ENCODE peak calls at places on chromosome 13, in nine cellular contexts. One of them, this sample, is unnamed.

GRCh38 chr13:71244181-71244580 is 622.8 kb downstream of the DACH1 start:
- DNase-seq in GDM1: no peak
- DNase-seq in mesendoderm: no peak
- DNase-seq in mammary epithelial cell: no peak
- DNase-seq in NCI-H524: no peak
- DNase-seq in esophagus muscularis mucosa: no peak
- DNase-seq in activated CD8-positive, alpha-beta T cell treated with anti-CD3 and anti-CD28 coated beads for 36 hours: no peak
- DNase-seq in AG08395: no peak
- DNase-seq in 8988T: no peak
- DNase-seq in this sample: no peak

GRCh38 chr13:113769881-113770280 is 10.9 kb downstream of the TMEM255B start:
- DNase-seq in GDM1: no peak
- DNase-seq in mesendoderm: no peak
- DNase-seq in mammary epithelial cell: no peak
- DNase-seq in NCI-H524: no peak
- DNase-seq in esophagus muscularis mucosa: no peak
- DNase-seq in activated CD8-positive, alpha-beta T cell treated with anti-CD3 and anti-CD28 coated beads for 36 hours: no peak
- DNase-seq in AG08395: no peak
- DNase-seq in 8988T: no peak
- DNase-seq in this sample: no peak

GRCh38 chr13:105008606-105009005 is 1526.9 kb downstream of the EFNB2 start:
- DNase-seq in GDM1: no peak
- DNase-seq in mesendoderm: no peak
- DNase-seq in mammary epithelial cell: no peak
- DNase-seq in NCI-H524: no peak
- DNase-seq in esophagus muscularis mucosa: no peak
- DNase-seq in activated CD8-positive, alpha-beta T cell treated with anti-CD3 and anti-CD28 coated beads for 36 hours: no peak
- DNase-seq in AG08395: no peak
- DNase-seq in 8988T: no peak
- DNase-seq in this sample: no peak

GRCh38 chr13:25267715-25268114 is 19.6 kb downstream of the MTMR6 start:
- DNase-seq in GDM1: no peak
- DNase-seq in mesendoderm: no peak
- DNase-seq in mammary epithelial cell: no peak
- DNase-seq in NCI-H524: peak
- DNase-seq in esophagus muscularis mucosa: no peak
- DNase-seq in activated CD8-positive, alpha-beta T cell treated with anti-CD3 and anti-CD28 coated beads for 36 hours: no peak
- DNase-seq in AG08395: no peak
- DNase-seq in 8988T: no peak
- DNase-seq in this sample: no peak

GRCh38 chr13:44104969-44105368 is 225.3 kb downstream of the LACC1 start:
- DNase-seq in GDM1: no peak
- DNase-seq in mesendoderm: peak
- DNase-seq in mammary epithelial cell: no peak
- DNase-seq in NCI-H524: no peak
- DNase-seq in esophagus muscularis mucosa: peak
- DNase-seq in activated CD8-positive, alpha-beta T cell treated with anti-CD3 and anti-CD28 coated beads for 36 hours: no peak
- DNase-seq in AG08395: no peak
- DNase-seq in 8988T: no peak
- DNase-seq in this sample: no peak

GRCh38 chr13:46010148-46010547 is 42.4 kb downstream of the ZC3H13 start:
- DNase-seq in GDM1: no peak
- DNase-seq in mesendoderm: peak
- DNase-seq in mammary epithelial cell: no peak
- DNase-seq in NCI-H524: no peak
- DNase-seq in esophagus muscularis mucosa: no peak
- DNase-seq in activated CD8-positive, alpha-beta T cell treated with anti-CD3 and anti-CD28 coated beads for 36 hours: no peak
- DNase-seq in AG08395: peak
- DNase-seq in 8988T: no peak
- DNase-seq in this sample: peak

GRCh38 chr13:104008571-104009435 is 942.6 kb upstream of the SLC10A2 start:
- DNase-seq in GDM1: no peak
- DNase-seq in mesendoderm: no peak
- DNase-seq in mammary epithelial cell: peak
- DNase-seq in NCI-H524: no peak
- DNase-seq in esophagus muscularis mucosa: no peak
- DNase-seq in activated CD8-positive, alpha-beta T cell treated with anti-CD3 and anti-CD28 coated beads for 36 hours: no peak
- DNase-seq in AG08395: no peak
- DNase-seq in 8988T: no peak
- DNase-seq in this sample: no peak

GRCh38 chr13:52125547-52125946 is 3.3 kb downstream of the NEK5 start:
- DNase-seq in GDM1: no peak
- DNase-seq in mesendoderm: no peak
- DNase-seq in mammary epithelial cell: no peak
- DNase-seq in NCI-H524: no peak
- DNase-seq in esophagus muscularis mucosa: no peak
- DNase-seq in activated CD8-positive, alpha-beta T cell treated with anti-CD3 and anti-CD28 coated beads for 36 hours: no peak
- DNase-seq in AG08395: no peak
- DNase-seq in 8988T: no peak
- DNase-seq in this sample: no peak

GRCh38 chr13:37656247-37656940 is 57.8 kb upstream of the POSTN start:
- DNase-seq in GDM1: no peak
- DNase-seq in mesendoderm: peak
- DNase-seq in mammary epithelial cell: peak
- DNase-seq in NCI-H524: no peak
- DNase-seq in esophagus muscularis mucosa: no peak
- DNase-seq in activated CD8-positive, alpha-beta T cell treated with anti-CD3 and anti-CD28 coated beads for 36 hours: no peak
- DNase-seq in AG08395: peak
- DNase-seq in 8988T: peak
- DNase-seq in this sample: no peak

GRCh38 chr13:28322256-28322895 is 172.6 kb downstream of the FLT1 start:
- DNase-seq in GDM1: no peak
- DNase-seq in mesendoderm: no peak
- DNase-seq in mammary epithelial cell: no peak
- DNase-seq in NCI-H524: no peak
- DNase-seq in esophagus muscularis mucosa: no peak
- DNase-seq in activated CD8-positive, alpha-beta T cell treated with anti-CD3 and anti-CD28 coated beads for 36 hours: no peak
- DNase-seq in AG08395: no peak
- DNase-seq in 8988T: no peak
- DNase-seq in this sample: no peak

GRCh38 chr13:30681489-30682242 is 53.7 kb upstream of the ALOX5AP start:
- DNase-seq in GDM1: no peak
- DNase-seq in mesendoderm: no peak
- DNase-seq in mammary epithelial cell: no peak
- DNase-seq in NCI-H524: no peak
- DNase-seq in esophagus muscularis mucosa: no peak
- DNase-seq in activated CD8-positive, alpha-beta T cell treated with anti-CD3 and anti-CD28 coated beads for 36 hours: no peak
- DNase-seq in AG08395: peak
- DNase-seq in 8988T: no peak
- DNase-seq in this sample: no peak

GRCh38 chr13:46552302-46552680 is 679 bp upstream of the LRCH1 start:
- DNase-seq in GDM1: no peak
- DNase-seq in mesendoderm: no peak
- DNase-seq in mammary epithelial cell: no peak
- DNase-seq in NCI-H524: no peak
- DNase-seq in esophagus muscularis mucosa: no peak
- DNase-seq in activated CD8-positive, alpha-beta T cell treated with anti-CD3 and anti-CD28 coated beads for 36 hours: no peak
- DNase-seq in AG08395: no peak
- DNase-seq in 8988T: no peak
- DNase-seq in this sample: no peak

GRCh38 chr13:93108111-93108581 is 118.5 kb upstream of the GPC6 start:
- DNase-seq in GDM1: no peak
- DNase-seq in mesendoderm: no peak
- DNase-seq in mammary epithelial cell: no peak
- DNase-seq in NCI-H524: no peak
- DNase-seq in esophagus muscularis mucosa: no peak
- DNase-seq in activated CD8-positive, alpha-beta T cell treated with anti-CD3 and anti-CD28 coated beads for 36 hours: no peak
- DNase-seq in AG08395: peak
- DNase-seq in 8988T: no peak
- DNase-seq in this sample: no peak

GRCh38 chr13:49683489-49683888 is 7.8 kb downstream of the EBPL start:
- DNase-seq in GDM1: no peak
- DNase-seq in mesendoderm: no peak
- DNase-seq in mammary epithelial cell: no peak
- DNase-seq in NCI-H524: no peak
- DNase-seq in esophagus muscularis mucosa: no peak
- DNase-seq in activated CD8-positive, alpha-beta T cell treated with anti-CD3 and anti-CD28 coated beads for 36 hours: peak
- DNase-seq in AG08395: no peak
- DNase-seq in 8988T: no peak
- DNase-seq in this sample: no peak

GRCh38 chr13:112446347-112446861 is 70.2 kb downstream of the SPACA7 start:
- DNase-seq in GDM1: no peak
- DNase-seq in mesendoderm: no peak
- DNase-seq in mammary epithelial cell: no peak
- DNase-seq in NCI-H524: no peak
- DNase-seq in esophagus muscularis mucosa: peak
- DNase-seq in activated CD8-positive, alpha-beta T cell treated with anti-CD3 and anti-CD28 coated beads for 36 hours: no peak
- DNase-seq in AG08395: no peak
- DNase-seq in 8988T: peak
- DNase-seq in this sample: no peak

GRCh38 chr13:98171806-98172569 is 5.1 kb downstream of the RNF113B start:
- DNase-seq in GDM1: no peak
- DNase-seq in mesendoderm: peak
- DNase-seq in mammary epithelial cell: no peak
- DNase-seq in NCI-H524: no peak
- DNase-seq in esophagus muscularis mucosa: no peak
- DNase-seq in activated CD8-positive, alpha-beta T cell treated with anti-CD3 and anti-CD28 coated beads for 36 hours: no peak
- DNase-seq in AG08395: peak
- DNase-seq in 8988T: no peak
- DNase-seq in this sample: no peak

GRCh38 chr13:22114630-22115311 is 443.9 kb downstream of the FGF9 start:
- DNase-seq in GDM1: peak
- DNase-seq in mesendoderm: no peak
- DNase-seq in mammary epithelial cell: no peak
- DNase-seq in NCI-H524: no peak
- DNase-seq in esophagus muscularis mucosa: no peak
- DNase-seq in activated CD8-positive, alpha-beta T cell treated with anti-CD3 and anti-CD28 coated beads for 36 hours: peak
- DNase-seq in AG08395: peak
- DNase-seq in 8988T: no peak
- DNase-seq in this sample: no peak

GRCh38 chr13:75798353-75799245 is 162.5 kb downstream of the LMO7 start:
- DNase-seq in GDM1: no peak
- DNase-seq in mesendoderm: no peak
- DNase-seq in mammary epithelial cell: peak
- DNase-seq in NCI-H524: no peak
- DNase-seq in esophagus muscularis mucosa: no peak
- DNase-seq in activated CD8-positive, alpha-beta T cell treated with anti-CD3 and anti-CD28 coated beads for 36 hours: peak
- DNase-seq in AG08395: peak
- DNase-seq in 8988T: no peak
- DNase-seq in this sample: no peak

GRCh38 chr13:95833713-95834112 is 156.8 kb downstream of the DNAJC3 start:
- DNase-seq in GDM1: no peak
- DNase-seq in mesendoderm: peak
- DNase-seq in mammary epithelial cell: peak
- DNase-seq in NCI-H524: no peak
- DNase-seq in esophagus muscularis mucosa: no peak
- DNase-seq in activated CD8-positive, alpha-beta T cell treated with anti-CD3 and anti-CD28 coated beads for 36 hours: no peak
- DNase-seq in AG08395: no peak
- DNase-seq in 8988T: no peak
- DNase-seq in this sample: no peak

GRCh38 chr13:44814144-44814543 is 175.1 kb downstream of the NUFIP1 start:
- DNase-seq in GDM1: no peak
- DNase-seq in mesendoderm: no peak
- DNase-seq in mammary epithelial cell: no peak
- DNase-seq in NCI-H524: no peak
- DNase-seq in esophagus muscularis mucosa: no peak
- DNase-seq in activated CD8-positive, alpha-beta T cell treated with anti-CD3 and anti-CD28 coated beads for 36 hours: no peak
- DNase-seq in AG08395: no peak
- DNase-seq in 8988T: no peak
- DNase-seq in this sample: no peak

GRCh38 chr13:113116206-113116800 is 6.3 kb upstream of the F10 start:
- DNase-seq in GDM1: no peak
- DNase-seq in mesendoderm: no peak
- DNase-seq in mammary epithelial cell: no peak
- DNase-seq in NCI-H524: no peak
- DNase-seq in esophagus muscularis mucosa: no peak
- DNase-seq in activated CD8-positive, alpha-beta T cell treated with anti-CD3 and anti-CD28 coated beads for 36 hours: no peak
- DNase-seq in AG08395: no peak
- DNase-seq in 8988T: no peak
- DNase-seq in this sample: no peak

GRCh38 chr13:55087085-55087484 is 2053.6 kb upstream of the PRR20A start:
- DNase-seq in GDM1: no peak
- DNase-seq in mesendoderm: peak
- DNase-seq in mammary epithelial cell: no peak
- DNase-seq in NCI-H524: no peak
- DNase-seq in esophagus muscularis mucosa: no peak
- DNase-seq in activated CD8-positive, alpha-beta T cell treated with anti-CD3 and anti-CD28 coated beads for 36 hours: no peak
- DNase-seq in AG08395: no peak
- DNase-seq in 8988T: no peak
- DNase-seq in this sample: peak

GRCh38 chr13:97328222-97328790 is 105.7 kb upstream of the RAP2A start:
- DNase-seq in GDM1: no peak
- DNase-seq in mesendoderm: peak
- DNase-seq in mammary epithelial cell: peak
- DNase-seq in NCI-H524: no peak
- DNase-seq in esophagus muscularis mucosa: peak
- DNase-seq in activated CD8-positive, alpha-beta T cell treated with anti-CD3 and anti-CD28 coated beads for 36 hours: no peak
- DNase-seq in AG08395: peak
- DNase-seq in 8988T: no peak
- DNase-seq in this sample: peak

GRCh38 chr13:105817011-105817410 is 718.5 kb downstream of the EFNB2 start:
- DNase-seq in GDM1: no peak
- DNase-seq in mesendoderm: peak
- DNase-seq in mammary epithelial cell: peak
- DNase-seq in NCI-H524: no peak
- DNase-seq in esophagus muscularis mucosa: no peak
- DNase-seq in activated CD8-positive, alpha-beta T cell treated with anti-CD3 and anti-CD28 coated beads for 36 hours: no peak
- DNase-seq in AG08395: no peak
- DNase-seq in 8988T: no peak
- DNase-seq in this sample: peak

GRCh38 chr13:110149036-110149435 is 157.9 kb downstream of the COL4A1 start:
- DNase-seq in GDM1: no peak
- DNase-seq in mesendoderm: no peak
- DNase-seq in mammary epithelial cell: no peak
- DNase-seq in NCI-H524: no peak
- DNase-seq in esophagus muscularis mucosa: no peak
- DNase-seq in activated CD8-positive, alpha-beta T cell treated with anti-CD3 and anti-CD28 coated beads for 36 hours: no peak
- DNase-seq in AG08395: no peak
- DNase-seq in 8988T: no peak
- DNase-seq in this sample: no peak

GRCh38 chr13:94825507-94825906 is 113.2 kb upstream of the SOX21 start:
- DNase-seq in GDM1: no peak
- DNase-seq in mesendoderm: peak
- DNase-seq in mammary epithelial cell: no peak
- DNase-seq in NCI-H524: peak
- DNase-seq in esophagus muscularis mucosa: no peak
- DNase-seq in activated CD8-positive, alpha-beta T cell treated with anti-CD3 and anti-CD28 coated beads for 36 hours: no peak
- DNase-seq in AG08395: no peak
- DNase-seq in 8988T: no peak
- DNase-seq in this sample: peak

GRCh38 chr13:29713841-29714240 is 118.4 kb upstream of the SLC7A1 start:
- DNase-seq in GDM1: no peak
- DNase-seq in mesendoderm: peak
- DNase-seq in mammary epithelial cell: peak
- DNase-seq in NCI-H524: no peak
- DNase-seq in esophagus muscularis mucosa: no peak
- DNase-seq in activated CD8-positive, alpha-beta T cell treated with anti-CD3 and anti-CD28 coated beads for 36 hours: peak
- DNase-seq in AG08395: no peak
- DNase-seq in 8988T: no peak
- DNase-seq in this sample: peak

GRCh38 chr13:48954086-48954485 is 21.6 kb upstream of the FNDC3A start:
- DNase-seq in GDM1: no peak
- DNase-seq in mesendoderm: no peak
- DNase-seq in mammary epithelial cell: peak
- DNase-seq in NCI-H524: no peak
- DNase-seq in esophagus muscularis mucosa: no peak
- DNase-seq in activated CD8-positive, alpha-beta T cell treated with anti-CD3 and anti-CD28 coated beads for 36 hours: no peak
- DNase-seq in AG08395: no peak
- DNase-seq in 8988T: no peak
- DNase-seq in this sample: no peak

GRCh38 chr13:24293761-24294160 is 15.6 kb upstream of the C1QTNF9 start:
- DNase-seq in GDM1: no peak
- DNase-seq in mesendoderm: no peak
- DNase-seq in mammary epithelial cell: no peak
- DNase-seq in NCI-H524: no peak
- DNase-seq in esophagus muscularis mucosa: no peak
- DNase-seq in activated CD8-positive, alpha-beta T cell treated with anti-CD3 and anti-CD28 coated beads for 36 hours: no peak
- DNase-seq in AG08395: no peak
- DNase-seq in 8988T: no peak
- DNase-seq in this sample: no peak

This sample was measured in GM23338.